ENCODE peak calls at places on chromosomes 5 and 9, in seven cellular contexts. Y, M, K, B, P, G and C are unnamed samples.

GRCh38 chr5:181261320-181262085 is 560 bp upstream of the TRIM52 start:
- DNase-seq in Y (peak), M (peak), K (no peak), B (no peak), P (peak), G (peak), C (no peak)

GRCh38 chr9:101376117-101376866 is 8.5 kb downstream of the BAAT start:
- DNase-seq in Y (no peak), M (no peak), K (no peak), B (peak), P (peak), G (peak), C (no peak)

GRCh38 chr9:129810788-129811187 is 7.8 kb downstream of the TOR1B start:
- DNase-seq in Y (no peak), M (no peak), K (no peak), B (no peak), P (no peak), G (no peak), C (no peak)

GRCh38 chr5:69335341-69335975 is 2.9 kb upstream of the CCDC125 start:
- DNase-seq in Y (no peak), M (no peak), K (peak), B (no peak), P (no peak), G (no peak), C (no peak)

GRCh38 chr5:115179068-115179958 is 9.6 kb upstream of the TRIM36 start:
- DNase-seq in Y (no peak), M (no peak), K (no peak), B (no peak), P (no peak), G (peak), C (no peak)

GRCh38 chr9:133463234-133463863 is 3.6 kb downstream of the CACFD1 start:
- DNase-seq in Y (no peak), M (no peak), K (no peak), B (no peak), P (no peak), G (no peak), C (no peak)

GRCh38 chr9:77848897-77849296 is 182.7 kb downstream of the GNAQ start:
- DNase-seq in Y (no peak), M (peak), K (peak), B (peak), P (peak), G (peak), C (no peak)

GRCh38 chr5:94830520-94830919 is 212.1 kb downstream of the SLF1 start:
- DNase-seq in Y (no peak), M (peak), K (peak), B (no peak), P (peak), G (peak), C (no peak)

GRCh38 chr9:86801246-86801645 is 146.1 kb downstream of the GAS1 start:
- DNase-seq in Y (no peak), M (no peak), K (no peak), B (no peak), P (peak), G (no peak), C (no peak)

GRCh38 chr5:43099615-43100014 is 21.1 kb upstream of the ZNF131 start:
- DNase-seq in Y (no peak), M (no peak), K (no peak), B (no peak), P (no peak), G (no peak), C (no peak)